ENCODE peak calls at places on chromosomes 2 and 18, in seven cellular contexts. D is CD4-positive, alpha-beta memory T cell; N is substantia nigra; J is suprapubic skin; P is H9; Z is ureter; I is anterior cingulate cortex. A is an unnamed sample.

GRCh38 chr2:28976584-28976983 is 4.5 kb upstream of the TOGARAM2 start:
- DNase-seq in D (no peak), N (no peak), J (no peak), P (no peak), Z (no peak), I (no peak), A (no peak)

GRCh38 chr2:46326231-46326980 is 29.2 kb downstream of the EPAS1 start:
- DNase-seq in D (no peak), N (no peak), J (no peak), P (no peak), Z (no peak), I (no peak), A (no peak)

GRCh38 chr2:64770781-64771334 is 117.1 kb upstream of the SERTAD2 start:
- DNase-seq in D (no peak), N (no peak), J (no peak), P (no peak), Z (no peak), I (no peak), A (no peak)

GRCh38 chr2:195535911-195536522 is 121.0 kb upstream of the SLC39A10 start:
- DNase-seq in D (peak; percentile 84), N (no peak), J (no peak), P (no peak), Z (peak; percentile 58), I (no peak), A (no peak)

GRCh38 chr2:54569745-54570296 is 113.7 kb downstream of the SPTBN1 start:
- DNase-seq in D (no peak), N (no peak), J (no peak), P (no peak), Z (no peak), I (no peak), A (no peak)

GRCh38 chr2:98658816-98659486 is 50.6 kb downstream of the UNC50 start:
- DNase-seq in D (peak; percentile 35), N (no peak), J (no peak), P (no peak), Z (no peak), I (no peak), A (no peak)

GRCh38 chr2:60440761-60441160 is 112.7 kb downstream of the BCL11A start:
- DNase-seq in D (no peak), N (no peak), J (no peak), P (no peak), Z (no peak), I (no peak), A (no peak)

GRCh38 chr2:70790079-70790963 is at the start of gene FIGLA:
- DNase-seq in D (no peak), N (no peak), J (no peak), P (peak; percentile 76), Z (no peak), I (no peak), A (no peak)

GRCh38 chr2:84899181-84899580 is 6.3 kb upstream of the TMSB10 start:
- DNase-seq in D (no peak), N (no peak), J (no peak), P (no peak), Z (no peak), I (no peak), A (no peak)

GRCh38 chr2:39127973-39128372 is 7.1 kb upstream of the SOS1 start:
- DNase-seq in D (peak; percentile 34), N (no peak), J (no peak), P (no peak), Z (peak; percentile 59), I (no peak), A (no peak)

GRCh38 chr2:71669628-71670429 is 216.5 kb downstream of the DYSF start:
- DNase-seq in D (no peak), N (no peak), J (peak; percentile 54), P (peak; percentile 11), Z (no peak), I (no peak), A (no peak)

GRCh38 chr2:67322361-67323001 is 74.7 kb upstream of the ETAA1 start:
- DNase-seq in D (no peak), N (peak; percentile 3), J (no peak), P (peak; percentile 78), Z (peak; percentile 49), I (no peak), A (no peak)

GRCh38 chr2:1642066-1642861 is 102.1 kb downstream of the PXDN start:
- DNase-seq in D (no peak), N (no peak), J (no peak), P (no peak), Z (no peak), I (no peak), A (no peak)

GRCh38 chr2:2664989-2665833 is 334.1 kb upstream of the MYT1L start:
- DNase-seq in D (no peak), N (no peak), J (no peak), P (no peak), Z (no peak), I (no peak), A (no peak)

GRCh38 chr2:130393318-130393910 is 37.6 kb downstream of the PTPN18 start:
- DNase-seq in D (no peak), N (no peak), J (no peak), P (no peak), Z (no peak), I (no peak), A (no peak)

GRCh38 chr18:6660334-6660733 is 69.2 kb upstream of the ARHGAP28 start:
- DNase-seq in D (no peak), N (no peak), J (no peak), P (no peak), Z (no peak), I (no peak), A (no peak)

GRCh38 chr2:86028763-86029381 is 76.8 kb downstream of the POLR1A start:
- DNase-seq in D (no peak), N (no peak), J (no peak), P (no peak), Z (no peak), I (peak; percentile 32), A (no peak)

GRCh38 chr2:78676921-78677696 is 348.4 kb upstream of the REG3G start:
- DNase-seq in D (no peak), N (no peak), J (no peak), P (peak; percentile 46), Z (no peak), I (no peak), A (no peak)

A was measured in caudate nucleus.